ENCODE peak calls at places on chromosomes 1 and 21, in four cellular contexts. One of them, this sample, is unnamed.

GRCh38 chr1:118826669-118827068 is 161.5 kb downstream of the TBX15 start:
- DNase-seq in CD8-positive, alpha-beta memory T cell: no peak
- DNase-seq in CD4-positive, alpha-beta memory T cell: no peak
- DNase-seq in psoas muscle: no peak
- DNase-seq in this sample: no peak

GRCh38 chr1:85085417-85085816 is 37.1 kb upstream of the MCOLN3 start:
- DNase-seq in CD8-positive, alpha-beta memory T cell: no peak
- DNase-seq in CD4-positive, alpha-beta memory T cell: no peak
- DNase-seq in psoas muscle: no peak
- DNase-seq in this sample: no peak

GRCh38 chr1:209742409-209743144 is 13.3 kb upstream of the TRAF3IP3 start:
- DNase-seq in psoas muscle: no peak
- DNase-seq in CD4-positive, alpha-beta memory T cell: no peak
- DNase-seq in CD8-positive, alpha-beta memory T cell: no peak
- DNase-seq in this sample: no peak

GRCh38 chr1:168834225-168834872 is 105.3 kb upstream of the DPT start:
- DNase-seq in CD8-positive, alpha-beta memory T cell: no peak
- DNase-seq in CD4-positive, alpha-beta memory T cell: no peak
- DNase-seq in psoas muscle: no peak
- DNase-seq in this sample: no peak

GRCh38 chr21:29725025-29725736 is 214.6 kb downstream of the GRIK1 start:
- DNase-seq in CD4-positive, alpha-beta memory T cell: no peak
- DNase-seq in CD8-positive, alpha-beta memory T cell: no peak
- DNase-seq in psoas muscle: no peak
- DNase-seq in this sample: no peak

GRCh38 chr1:31639543-31639942 is 5.1 kb downstream of the PEF1 start:
- DNase-seq in psoas muscle: no peak
- DNase-seq in CD4-positive, alpha-beta memory T cell: no peak
- DNase-seq in CD8-positive, alpha-beta memory T cell: no peak
- DNase-seq in this sample: no peak

GRCh38 chr1:111604931-111605330 is 14.7 kb upstream of the RAP1A start:
- DNase-seq in CD4-positive, alpha-beta memory T cell: no peak
- DNase-seq in CD8-positive, alpha-beta memory T cell: no peak
- DNase-seq in psoas muscle: no peak
- DNase-seq in this sample: no peak

GRCh38 chr1:35688161-35688560 is 30.5 kb downstream of the C1orf216 start:
- DNase-seq in CD4-positive, alpha-beta memory T cell: no peak
- DNase-seq in psoas muscle: no peak
- DNase-seq in CD8-positive, alpha-beta memory T cell: no peak
- DNase-seq in this sample: no peak

GRCh38 chr1:90800012-90800717 is 83.1 kb upstream of the BARHL2 start:
- DNase-seq in CD4-positive, alpha-beta memory T cell: no peak
- DNase-seq in CD8-positive, alpha-beta memory T cell: no peak
- DNase-seq in psoas muscle: no peak
- DNase-seq in this sample: no peak

GRCh38 chr21:38980416-38981319 is 174.9 kb downstream of the ETS2 start:
- DNase-seq in CD4-positive, alpha-beta memory T cell: no peak
- DNase-seq in psoas muscle: no peak
- DNase-seq in CD8-positive, alpha-beta memory T cell: no peak
- DNase-seq in this sample: no peak

GRCh38 chr1:154855186-154855585 is 14.9 kb downstream of the KCNN3 start:
- DNase-seq in CD8-positive, alpha-beta memory T cell: no peak
- DNase-seq in CD4-positive, alpha-beta memory T cell: no peak
- DNase-seq in psoas muscle: no peak
- DNase-seq in this sample: no peak

GRCh38 chr1:9539829-9540550 is 725 bp downstream of the SLC25A33 start:
- DNase-seq in CD4-positive, alpha-beta memory T cell: no peak
- DNase-seq in psoas muscle: peak; percentile 68
- DNase-seq in CD8-positive, alpha-beta memory T cell: peak; percentile 65
- DNase-seq in this sample: peak; percentile 30

GRCh38 chr1:24421502-24421901 is 5.9 kb downstream of the NIPAL3 start:
- DNase-seq in psoas muscle: no peak
- DNase-seq in CD4-positive, alpha-beta memory T cell: no peak
- DNase-seq in CD8-positive, alpha-beta memory T cell: no peak
- DNase-seq in this sample: no peak

GRCh38 chr21:40331804-40332203 is 464.6 kb downstream of the PCP4 start:
- DNase-seq in CD8-positive, alpha-beta memory T cell: no peak
- DNase-seq in CD4-positive, alpha-beta memory T cell: no peak
- DNase-seq in psoas muscle: no peak
- DNase-seq in this sample: no peak
- H3K9me3 ChIP-seq in CD8-positive, alpha-beta memory T cell: no peaks in the 10 kb centered on the region
- H3K9me3 ChIP-seq in CD4-positive, alpha-beta memory T cell: no peaks in the 10 kb centered on the region
- H3K9me3 ChIP-seq in psoas muscle: peaks cover 3% of the 10 kb centered on the region
- H3K9me3 ChIP-seq in this sample: no peaks in the 10 kb centered on the region

GRCh38 chr1:17250601-17251000 is 1.7 kb downstream of the PADI3 start:
- DNase-seq in psoas muscle: no peak
- DNase-seq in CD4-positive, alpha-beta memory T cell: no peak
- DNase-seq in CD8-positive, alpha-beta memory T cell: no peak
- DNase-seq in this sample: no peak
- H3K9me3 ChIP-seq in psoas muscle: no peaks in the 10 kb centered on the region
- H3K9me3 ChIP-seq in CD4-positive, alpha-beta memory T cell: no peaks in the 10 kb centered on the region
- H3K9me3 ChIP-seq in CD8-positive, alpha-beta memory T cell: no peaks in the 10 kb centered on the region
- H3K9me3 ChIP-seq in this sample: no peaks in the 10 kb centered on the region

DNA sequence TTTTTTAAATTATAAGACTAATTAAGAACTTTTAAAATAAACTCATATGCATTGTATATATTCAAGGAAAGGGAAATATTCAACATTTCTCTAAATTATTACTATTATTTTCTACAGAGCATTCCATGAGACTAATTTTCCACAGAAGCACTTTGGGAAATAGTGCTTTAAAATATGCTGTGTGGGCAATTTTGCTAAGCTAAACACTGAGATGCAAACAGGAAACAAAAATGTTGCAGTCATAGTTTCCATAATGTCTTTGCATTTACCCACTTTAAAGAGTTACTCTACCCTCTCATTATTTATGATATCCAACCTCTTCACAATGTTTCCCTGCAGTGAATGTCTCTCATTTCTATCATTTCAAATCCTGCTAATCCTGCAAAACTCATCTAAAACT is 269.6 kb upstream of the BEND5 start:
- DNase-seq in psoas muscle: no peak
- DNase-seq in CD4-positive, alpha-beta memory T cell: no peak
- DNase-seq in CD8-positive, alpha-beta memory T cell: no peak
- DNase-seq in this sample: no peak
- H3K9me3 ChIP-seq in psoas muscle: no peaks in the 10 kb centered on the region
- H3K9me3 ChIP-seq in CD4-positive, alpha-beta memory T cell: no peaks in the 10 kb centered on the region
- H3K9me3 ChIP-seq in CD8-positive, alpha-beta memory T cell: no peaks in the 10 kb centered on the region
- H3K9me3 ChIP-seq in this sample: no peaks in the 10 kb centered on the region

GRCh38 chr1:49251385-49251784 is 474.7 kb upstream of the BEND5 start:
- DNase-seq in psoas muscle: no peak
- DNase-seq in CD8-positive, alpha-beta memory T cell: no peak
- DNase-seq in CD4-positive, alpha-beta memory T cell: no peak
- DNase-seq in this sample: no peak

GRCh38 chr1:49252917-49253316 is 476.2 kb upstream of the BEND5 start:
- DNase-seq in CD4-positive, alpha-beta memory T cell: no peak
- DNase-seq in psoas muscle: no peak
- DNase-seq in CD8-positive, alpha-beta memory T cell: no peak
- DNase-seq in this sample: no peak
- H3K9me3 ChIP-seq in CD4-positive, alpha-beta memory T cell: no peaks in the 10 kb centered on the region
- H3K9me3 ChIP-seq in psoas muscle: peaks cover 3% of the 10 kb centered on the region
- H3K9me3 ChIP-seq in CD8-positive, alpha-beta memory T cell: no peaks in the 10 kb centered on the region
- H3K9me3 ChIP-seq in this sample: no peaks in the 10 kb centered on the region

DNA sequence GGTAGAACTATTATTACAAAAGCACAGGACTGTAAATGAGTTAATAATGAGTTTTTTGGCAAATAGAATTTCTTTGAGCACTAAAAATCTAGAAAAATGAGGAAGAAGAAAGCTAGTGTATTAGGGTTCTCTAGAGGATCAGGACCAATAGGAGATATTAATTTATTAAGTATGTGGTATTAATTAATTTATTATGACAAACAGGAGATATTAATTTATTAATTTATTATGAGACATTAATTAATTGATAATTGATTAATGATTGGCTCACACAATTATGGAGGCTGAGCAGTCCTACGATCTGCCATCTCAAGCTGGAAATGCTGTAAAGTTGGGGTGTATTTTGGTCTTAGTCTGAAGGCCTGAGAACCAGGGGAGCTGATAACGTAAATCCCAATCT is 31.2 kb downstream of the PLA2G4A start:
- DNase-seq in CD4-positive, alpha-beta memory T cell: no peak
- DNase-seq in CD8-positive, alpha-beta memory T cell: no peak
- DNase-seq in psoas muscle: no peak
- DNase-seq in this sample: no peak
- H3K9me3 ChIP-seq in CD4-positive, alpha-beta memory T cell: no peaks in the 10 kb centered on the region
- H3K9me3 ChIP-seq in CD8-positive, alpha-beta memory T cell: no peaks in the 10 kb centered on the region
- H3K9me3 ChIP-seq in psoas muscle: no peaks in the 10 kb centered on the region
- H3K9me3 ChIP-seq in this sample: no peaks in the 10 kb centered on the region

DNA sequence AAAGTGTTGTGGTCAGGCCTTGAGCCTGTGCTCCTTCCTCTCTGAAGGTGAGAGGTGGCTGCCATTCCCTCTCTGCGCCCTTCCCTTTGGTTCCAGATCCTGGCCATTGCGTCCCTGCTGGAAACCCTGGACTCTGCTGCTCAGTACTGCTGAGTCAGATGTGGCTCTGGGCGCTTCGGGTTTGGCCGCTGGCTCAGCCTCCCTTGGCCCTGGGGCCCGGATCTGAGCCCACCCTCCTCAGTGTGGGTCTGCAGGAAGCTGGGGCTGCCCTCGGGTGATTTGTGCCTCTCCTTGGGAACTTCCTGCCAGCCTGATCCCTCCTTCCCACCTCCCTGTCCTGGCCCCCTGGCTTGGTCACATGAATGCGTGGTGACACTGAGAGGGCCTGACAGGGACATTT is 32.2 kb downstream of the QSOX1 start:
- DNase-seq in CD8-positive, alpha-beta memory T cell: no peak
- DNase-seq in psoas muscle: no peak
- DNase-seq in CD4-positive, alpha-beta memory T cell: no peak
- DNase-seq in this sample: no peak
- H3K9me3 ChIP-seq in CD8-positive, alpha-beta memory T cell: no peaks in the 10 kb centered on the region
- H3K9me3 ChIP-seq in psoas muscle: no peaks in the 10 kb centered on the region
- H3K9me3 ChIP-seq in CD4-positive, alpha-beta memory T cell: no peaks in the 10 kb centered on the region
- H3K9me3 ChIP-seq in this sample: no peaks in the 10 kb centered on the region

GRCh38 chr21:44823179-44823654 is 5.4 kb upstream of the SUMO3 start:
- DNase-seq in CD8-positive, alpha-beta memory T cell: no peak
- DNase-seq in CD4-positive, alpha-beta memory T cell: no peak
- DNase-seq in psoas muscle: no peak
- DNase-seq in this sample: no peak
- H3K9me3 ChIP-seq in CD8-positive, alpha-beta memory T cell: no peaks in the 10 kb centered on the region
- H3K9me3 ChIP-seq in CD4-positive, alpha-beta memory T cell: no peaks in the 10 kb centered on the region
- H3K9me3 ChIP-seq in psoas muscle: peaks cover 13% of the 10 kb centered on the region
- H3K9me3 ChIP-seq in this sample: peaks cover 3% of the 10 kb centered on the region